ENCODE peak calls at places on chromosomes 11 and 22, in six cellular contexts. V, Q, N, J, O and M are unnamed samples.

GRCh38 chr11:69198891-69199582 is 43.3 kb downstream of the SMIM38 start:
- DNase-seq in O (no peak), N (no peak), Q (no peak), J (no peak), V (no peak), M (no peak)

GRCh38 chr11:3109434-3109833 is 52.2 kb upstream of the CARS1 start:
- DNase-seq in J (no peak), V (no peak), O (no peak), Q (no peak), N (no peak), M (no peak)

GRCh38 chr11:93858376-93858775 is 8.0 kb upstream of the VSTM5 start:
- DNase-seq in N (no peak), O (no peak), Q (no peak), J (no peak), V (no peak), M (no peak)

GRCh38 chr11:99311870-99312269 is 291.1 kb downstream of the CNTN5 start:
- DNase-seq in N (no peak), O (no peak), Q (no peak), J (no peak), V (no peak), M (no peak)

GRCh38 chr11:116778556-116778955 is 5.8 kb upstream of the BUD13 start:
- DNase-seq in O (no peak), N (no peak), V (no peak), J (no peak), Q (no peak), M (no peak)

GRCh38 chr22:37492428-37493344 is 6.5 kb upstream of the MFNG start:
- DNase-seq in Q (no peak), V (peak), O (no peak), J (peak), N (peak), M (peak)

GRCh38 chr11:44564653-44565007 is 833 bp upstream of the CD82 start:
- DNase-seq in V (peak), J (no peak), O (peak), N (peak), Q (peak), M (peak)

GRCh38 chr11:128061321-128061871 is 526.0 kb downstream of the ETS1 start:
- DNase-seq in N (peak), Q (no peak), J (no peak), V (no peak), O (no peak), M (no peak)

GRCh38 chr11:44524751-44525171 is 40.7 kb upstream of the CD82 start:
- DNase-seq in Q (no peak), J (no peak), V (no peak), N (no peak), O (no peak), M (no peak)

GRCh38 chr11:44192701-44193100 is 97.2 kb downstream of the EXT2 start:
- DNase-seq in J (no peak), N (no peak), Q (no peak), O (no peak), V (no peak), M (no peak)

GRCh38 chr22:43277987-43278601 is 65.1 kb downstream of the SCUBE1 start:
- DNase-seq in V (no peak), Q (no peak), O (no peak), N (no peak), J (no peak), M (no peak)

GRCh38 chr22:39478461-39478860 is 21.6 kb downstream of the MGAT3 start:
- DNase-seq in V (peak), J (no peak), Q (no peak), O (no peak), N (peak), M (peak)

GRCh38 chr11:6474423-6474792 is 667 bp upstream of the TRIM3 start:
- DNase-seq in V (no peak), Q (no peak), O (no peak), J (no peak), N (no peak), M (no peak)

GRCh38 chr22:41913040-41913719 is 1.7 kb downstream of the SHISA8 start:
- DNase-seq in J (no peak), N (no peak), O (no peak), V (no peak), Q (no peak), M (no peak)

GRCh38 chr11:95544095-95544795 is 245.3 kb downstream of the FAM76B start:
- DNase-seq in V (peak), J (no peak), O (no peak), N (peak), Q (no peak), M (no peak)

GRCh38 chr11:19868871-19869270 is 156.2 kb downstream of the NAV2 start:
- DNase-seq in Q (no peak), N (no peak), V (peak), J (no peak), O (no peak), M (no peak)